ENCODE peak calls at places on chromosome 15, in four cellular contexts. One of them, this sample, is unnamed.

GRCh38 chr15:64017591-64018163 is 28.6 kb downstream of the DAPK2 start:
- DNase-seq in mucosa of descending colon: no peak
- DNase-seq in foreskin fibroblast: peak
- DNase-seq in Panc1: no peak
- DNase-seq in this sample: no peak

GRCh38 chr15:64636101-64636500 is 139.3 kb downstream of the RBPMS2 start:
- DNase-seq in mucosa of descending colon: no peak
- DNase-seq in foreskin fibroblast: no peak
- DNase-seq in Panc1: no peak
- DNase-seq in this sample: no peak

GRCh38 chr15:83794209-83794608 is 140.3 kb downstream of the ADAMTSL3 start:
- DNase-seq in mucosa of descending colon: no peak
- DNase-seq in foreskin fibroblast: no peak
- DNase-seq in Panc1: no peak
- DNase-seq in this sample: no peak

GRCh38 chr15:27674826-27675225 is 424.3 kb downstream of the OCA2 start:
- DNase-seq in mucosa of descending colon: no peak
- DNase-seq in foreskin fibroblast: no peak
- DNase-seq in Panc1: no peak
- DNase-seq in this sample: no peak

GRCh38 chr15:32030795-32031194 is 480 bp downstream of the CHRNA7 start:
- DNase-seq in mucosa of descending colon: no peak
- DNase-seq in foreskin fibroblast: peak
- DNase-seq in Panc1: no peak
- DNase-seq in this sample: no peak

GRCh38 chr15:66411190-66411589 is 24.5 kb downstream of the MAP2K1 start:
- DNase-seq in mucosa of descending colon: no peak
- DNase-seq in foreskin fibroblast: no peak
- DNase-seq in Panc1: no peak
- DNase-seq in this sample: no peak

GRCh38 chr15:63504979-63505841 is 817 bp downstream of the USP3 start:
- DNase-seq in mucosa of descending colon: peak
- DNase-seq in foreskin fibroblast: peak
- DNase-seq in Panc1: no peak
- DNase-seq in this sample: peak

GRCh38 chr15:41207687-41208448 is 22.7 kb downstream of the EXD1 start:
- DNase-seq in mucosa of descending colon: no peak
- DNase-seq in foreskin fibroblast: peak
- DNase-seq in Panc1: no peak
- DNase-seq in this sample: no peak

GRCh38 chr15:70362911-70363310 is 265.2 kb upstream of the TLE3 start:
- DNase-seq in mucosa of descending colon: no peak
- DNase-seq in foreskin fibroblast: peak
- DNase-seq in Panc1: no peak
- DNase-seq in this sample: no peak

GRCh38 chr15:33182278-33182905 is 12.1 kb downstream of the FMN1 start:
- DNase-seq in mucosa of descending colon: no peak
- DNase-seq in foreskin fibroblast: no peak
- DNase-seq in Panc1: no peak
- DNase-seq in this sample: no peak

GRCh38 chr15:49902791-49903481 is 216.1 kb downstream of the ATP8B4 start:
- DNase-seq in mucosa of descending colon: no peak
- DNase-seq in foreskin fibroblast: peak
- DNase-seq in Panc1: no peak
- DNase-seq in this sample: no peak

GRCh38 chr15:94327356-94327936 is 96.1 kb downstream of the MCTP2 start:
- DNase-seq in mucosa of descending colon: no peak
- DNase-seq in foreskin fibroblast: peak
- DNase-seq in Panc1: peak
- DNase-seq in this sample: no peak

GRCh38 chr15:60006203-60006782 is 2.2 kb downstream of the FOXB1 start:
- DNase-seq in mucosa of descending colon: peak
- DNase-seq in foreskin fibroblast: peak
- DNase-seq in Panc1: peak
- DNase-seq in this sample: peak

GRCh38 chr15:50916395-50916794 is 7.9 kb downstream of the AP4E1 start:
- DNase-seq in mucosa of descending colon: no peak
- DNase-seq in foreskin fibroblast: no peak
- DNase-seq in Panc1: no peak
- DNase-seq in this sample: no peak

GRCh38 chr15:67931861-67932260 is 92.0 kb upstream of the RNU6-1 start:
- DNase-seq in mucosa of descending colon: no peak
- DNase-seq in foreskin fibroblast: no peak
- DNase-seq in Panc1: no peak
- DNase-seq in this sample: no peak

GRCh38 chr15:33310481-33311311 is at the start of gene RYR3:
- DNase-seq in mucosa of descending colon: no peak
- DNase-seq in foreskin fibroblast: peak
- DNase-seq in Panc1: no peak
- DNase-seq in this sample: no peak

GRCh38 chr15:65869954-65870871 is 922 bp downstream of the RAB11A start:
- DNase-seq in mucosa of descending colon: peak
- DNase-seq in foreskin fibroblast: peak
- DNase-seq in Panc1: no peak
- DNase-seq in this sample: peak

GRCh38 chr15:53378096-53378620 is 381.3 kb downstream of the WDR72 start:
- DNase-seq in mucosa of descending colon: no peak
- DNase-seq in foreskin fibroblast: no peak
- DNase-seq in Panc1: no peak
- DNase-seq in this sample: no peak

GRCh38 chr15:36887214-36888017 is 212.9 kb downstream of the MEIS2 start:
- DNase-seq in mucosa of descending colon: no peak
- DNase-seq in foreskin fibroblast: no peak
- DNase-seq in Panc1: no peak
- DNase-seq in this sample: no peak
- H3K4me3 ChIP-seq in mucosa of descending colon: no peak
- H3K4me3 ChIP-seq in foreskin fibroblast: peak
- H3K4me3 ChIP-seq in Panc1: peak
- H3K4me3 ChIP-seq in this sample: no peak

GRCh38 chr15:74840851-74841760 is 1.9 kb downstream of the ULK3 start:
- DNase-seq in mucosa of descending colon: no peak
- DNase-seq in foreskin fibroblast: no peak
- DNase-seq in Panc1: no peak
- DNase-seq in this sample: no peak
- H3K4me3 ChIP-seq in mucosa of descending colon: no peak
- H3K4me3 ChIP-seq in foreskin fibroblast: no peak
- H3K4me3 ChIP-seq in Panc1: no peak
- H3K4me3 ChIP-seq in this sample: no peak

GRCh38 chr15:91572110-91572509 is 281.4 kb upstream of the SLCO3A1 start:
- DNase-seq in mucosa of descending colon: no peak
- DNase-seq in foreskin fibroblast: no peak
- DNase-seq in Panc1: no peak
- DNase-seq in this sample: no peak

GRCh38 chr15:91562698-91563097 is 290.8 kb upstream of the SLCO3A1 start:
- DNase-seq in mucosa of descending colon: no peak
- DNase-seq in foreskin fibroblast: no peak
- DNase-seq in Panc1: no peak
- DNase-seq in this sample: no peak

GRCh38 chr15:91561371-91562100 is 292.0 kb upstream of the SLCO3A1 start:
- DNase-seq in mucosa of descending colon: no peak
- DNase-seq in foreskin fibroblast: peak
- DNase-seq in Panc1: no peak
- DNase-seq in this sample: no peak

GRCh38 chr15:91568036-91568435 is 285.5 kb upstream of the SLCO3A1 start:
- DNase-seq in mucosa of descending colon: no peak
- DNase-seq in foreskin fibroblast: no peak
- DNase-seq in Panc1: no peak
- DNase-seq in this sample: no peak

DNA sequence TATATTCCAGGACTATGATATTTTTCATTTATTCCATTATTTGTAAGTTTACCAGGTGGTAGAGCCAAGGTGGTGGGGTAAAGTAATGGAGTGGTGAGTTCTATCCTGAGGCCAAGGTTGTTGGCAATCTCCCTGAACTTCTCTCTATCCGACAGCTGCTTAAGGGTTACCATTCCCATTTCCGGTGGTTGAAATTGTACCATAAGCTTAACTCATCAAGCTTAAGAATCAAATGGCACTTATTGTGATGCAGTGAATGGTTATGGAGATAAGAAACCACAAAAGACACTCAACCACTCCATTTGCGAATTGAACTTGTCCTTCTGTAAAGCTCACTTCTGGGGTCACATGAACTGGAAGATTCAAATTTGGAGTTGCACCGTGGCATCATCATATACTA is 287.4 kb upstream of the SLCO3A1 start:
- DNase-seq in mucosa of descending colon: no peak
- DNase-seq in foreskin fibroblast: no peak
- DNase-seq in Panc1: no peak
- DNase-seq in this sample: no peak
- H3K4me3 ChIP-seq in mucosa of descending colon: no peak
- H3K4me3 ChIP-seq in foreskin fibroblast: no peak
- H3K4me3 ChIP-seq in Panc1: no peak
- H3K4me3 ChIP-seq in this sample: no peak

GRCh38 chr15:79436037-79436780 is 4.1 kb downstream of the MINAR1 start:
- DNase-seq in mucosa of descending colon: no peak
- DNase-seq in foreskin fibroblast: no peak
- DNase-seq in Panc1: no peak
- DNase-seq in this sample: no peak

GRCh38 chr15:79439236-79439635 is 7.1 kb downstream of the MINAR1 start:
- DNase-seq in mucosa of descending colon: no peak
- DNase-seq in foreskin fibroblast: no peak
- DNase-seq in Panc1: no peak
- DNase-seq in this sample: no peak

GRCh38 chr15:79440355-79440908 is 8.3 kb downstream of the MINAR1 start:
- DNase-seq in mucosa of descending colon: no peak
- DNase-seq in foreskin fibroblast: no peak
- DNase-seq in Panc1: no peak
- DNase-seq in this sample: no peak

GRCh38 chr15:79434361-79434760 is 2.2 kb downstream of the MINAR1 start:
- DNase-seq in mucosa of descending colon: no peak
- DNase-seq in foreskin fibroblast: no peak
- DNase-seq in Panc1: no peak
- DNase-seq in this sample: no peak

GRCh38 chr15:79437275-79438000 is 5.3 kb downstream of the MINAR1 start:
- DNase-seq in mucosa of descending colon: no peak
- DNase-seq in foreskin fibroblast: no peak
- DNase-seq in Panc1: no peak
- DNase-seq in this sample: no peak
- H3K4me3 ChIP-seq in mucosa of descending colon: no peak
- H3K4me3 ChIP-seq in foreskin fibroblast: no peak
- H3K4me3 ChIP-seq in Panc1: no peak
- H3K4me3 ChIP-seq in this sample: no peak

GRCh38 chr15:90868261-90868689 is at the start of gene FURIN:
- DNase-seq in mucosa of descending colon: no peak
- DNase-seq in foreskin fibroblast: peak
- DNase-seq in Panc1: no peak
- DNase-seq in this sample: peak

GRCh38 chr15:90870354-90871096 is 2.1 kb downstream of the FURIN start:
- DNase-seq in mucosa of descending colon: no peak
- DNase-seq in foreskin fibroblast: peak
- DNase-seq in Panc1: no peak
- DNase-seq in this sample: peak

GRCh38 chr15:90869601-90870353 is 1.4 kb downstream of the FURIN start:
- DNase-seq in mucosa of descending colon: peak
- DNase-seq in foreskin fibroblast: peak
- DNase-seq in Panc1: no peak
- DNase-seq in this sample: peak

GRCh38 chr15:90871097-90871715 is 2.8 kb downstream of the FURIN start:
- DNase-seq in mucosa of descending colon: no peak
- DNase-seq in foreskin fibroblast: peak
- DNase-seq in Panc1: no peak
- DNase-seq in this sample: peak

GRCh38 chr15:90869140-90869541 is 753 bp downstream of the FURIN start:
- DNase-seq in mucosa of descending colon: no peak
- DNase-seq in foreskin fibroblast: no peak
- DNase-seq in Panc1: no peak
- DNase-seq in this sample: no peak
- H3K4me3 ChIP-seq in mucosa of descending colon: no peak
- H3K4me3 ChIP-seq in foreskin fibroblast: no peak
- H3K4me3 ChIP-seq in Panc1: no peak
- H3K4me3 ChIP-seq in this sample: no peak

This sample was measured in colonic mucosa.